ENCODE peak calls at places on chromosomes 11 and 22, in eight cellular contexts. One of them, this sample, is unnamed.
A peak's percentile ranks its signal among the peaks of the same experiment; 100 is the strongest.

GRCh38 chr11:114762437-114762836 is 84.1 kb downstream of the NXPE2 start:
- DNase-seq in Panc1: no peak
- DNase-seq in kidney: peak; percentile 76
- DNase-seq in spleen: no peak
- DNase-seq in adrenal gland: peak; percentile 69
- DNase-seq in heart right ventricle: peak; percentile 61
- DNase-seq in left ventricle myocardium inferior: peak; percentile 60
- DNase-seq in right cardiac atrium: peak; percentile 86
- DNase-seq in this sample: no peak

GRCh38 chr22:37154925-37155712 is 5.4 kb upstream of the IL2RB start:
- DNase-seq in Panc1: no peak
- DNase-seq in kidney: peak; percentile 37
- DNase-seq in spleen: no peak
- DNase-seq in adrenal gland: no peak
- DNase-seq in heart right ventricle: no peak
- DNase-seq in left ventricle myocardium inferior: no peak
- DNase-seq in right cardiac atrium: no peak
- DNase-seq in this sample: no peak

GRCh38 chr22:40463017-40463631 is 92.7 kb downstream of the SGSM3 start:
- DNase-seq in Panc1: no peak
- DNase-seq in kidney: no peak
- DNase-seq in spleen: peak; percentile 84
- DNase-seq in adrenal gland: no peak
- DNase-seq in heart right ventricle: no peak
- DNase-seq in left ventricle myocardium inferior: no peak
- DNase-seq in right cardiac atrium: no peak
- DNase-seq in this sample: peak; percentile 2

GRCh38 chr22:35838849-35839646 is 121.4 kb downstream of the APOL5 start:
- DNase-seq in Panc1: no peak
- DNase-seq in kidney: no peak
- DNase-seq in spleen: no peak
- DNase-seq in adrenal gland: peak; percentile 50
- DNase-seq in heart right ventricle: peak; percentile 27
- DNase-seq in left ventricle myocardium inferior: no peak
- DNase-seq in right cardiac atrium: no peak
- DNase-seq in this sample: no peak

GRCh38 chr11:63961608-63962412 is 12.6 kb upstream of the COX8A start:
- DNase-seq in Panc1: no peak
- DNase-seq in kidney: no peak
- DNase-seq in spleen: no peak
- DNase-seq in adrenal gland: no peak
- DNase-seq in heart right ventricle: no peak
- DNase-seq in left ventricle myocardium inferior: peak; percentile 26
- DNase-seq in right cardiac atrium: peak; percentile 42
- DNase-seq in this sample: no peak

GRCh38 chr22:36237462-36238347 is 1.6 kb downstream of the APOL2 start:
- DNase-seq in Panc1: no peak
- DNase-seq in kidney: no peak
- DNase-seq in spleen: no peak
- DNase-seq in adrenal gland: no peak
- DNase-seq in heart right ventricle: no peak
- DNase-seq in left ventricle myocardium inferior: no peak
- DNase-seq in right cardiac atrium: no peak
- DNase-seq in this sample: no peak

GRCh38 chr11:44607987-44608386 is 42.5 kb downstream of the CD82 start:
- DNase-seq in Panc1: no peak
- DNase-seq in kidney: no peak
- DNase-seq in spleen: no peak
- DNase-seq in adrenal gland: no peak
- DNase-seq in heart right ventricle: no peak
- DNase-seq in left ventricle myocardium inferior: no peak
- DNase-seq in right cardiac atrium: peak; percentile 28
- DNase-seq in this sample: no peak

GRCh38 chr11:5291207-5291838 is 10.4 kb downstream of the OR51B4 start:
- DNase-seq in Panc1: peak; percentile 38
- DNase-seq in kidney: no peak
- DNase-seq in spleen: no peak
- DNase-seq in adrenal gland: peak; percentile 13
- DNase-seq in heart right ventricle: no peak
- DNase-seq in left ventricle myocardium inferior: no peak
- DNase-seq in right cardiac atrium: no peak
- DNase-seq in this sample: no peak

GRCh38 chr11:65634905-65635731 is 2.8 kb upstream of the SIPA1 start:
- DNase-seq in Panc1: no peak
- DNase-seq in kidney: no peak
- DNase-seq in spleen: peak; percentile 75
- DNase-seq in adrenal gland: no peak
- DNase-seq in heart right ventricle: no peak
- DNase-seq in left ventricle myocardium inferior: no peak
- DNase-seq in right cardiac atrium: no peak
- DNase-seq in this sample: no peak

GRCh38 chr11:65634140-65634436 is 3.8 kb upstream of the SIPA1 start:
- DNase-seq in Panc1: no peak
- DNase-seq in kidney: no peak
- DNase-seq in spleen: peak; percentile 78
- DNase-seq in adrenal gland: no peak
- DNase-seq in heart right ventricle: no peak
- DNase-seq in left ventricle myocardium inferior: no peak
- DNase-seq in right cardiac atrium: no peak
- DNase-seq in this sample: no peak

GRCh38 chr11:65636108-65636809 is 1.6 kb upstream of the SIPA1 start:
- DNase-seq in Panc1: no peak
- DNase-seq in kidney: peak; percentile 76
- DNase-seq in spleen: peak; percentile 79
- DNase-seq in adrenal gland: no peak
- DNase-seq in heart right ventricle: no peak
- DNase-seq in left ventricle myocardium inferior: no peak
- DNase-seq in right cardiac atrium: no peak
- DNase-seq in this sample: no peak

GRCh38 chr11:65633390-65634139 is 4.3 kb upstream of the SIPA1 start:
- DNase-seq in Panc1: no peak
- DNase-seq in kidney: no peak
- DNase-seq in spleen: peak; percentile 75
- DNase-seq in adrenal gland: no peak
- DNase-seq in heart right ventricle: no peak
- DNase-seq in left ventricle myocardium inferior: no peak
- DNase-seq in right cardiac atrium: no peak
- DNase-seq in this sample: peak; percentile 36

DNA sequence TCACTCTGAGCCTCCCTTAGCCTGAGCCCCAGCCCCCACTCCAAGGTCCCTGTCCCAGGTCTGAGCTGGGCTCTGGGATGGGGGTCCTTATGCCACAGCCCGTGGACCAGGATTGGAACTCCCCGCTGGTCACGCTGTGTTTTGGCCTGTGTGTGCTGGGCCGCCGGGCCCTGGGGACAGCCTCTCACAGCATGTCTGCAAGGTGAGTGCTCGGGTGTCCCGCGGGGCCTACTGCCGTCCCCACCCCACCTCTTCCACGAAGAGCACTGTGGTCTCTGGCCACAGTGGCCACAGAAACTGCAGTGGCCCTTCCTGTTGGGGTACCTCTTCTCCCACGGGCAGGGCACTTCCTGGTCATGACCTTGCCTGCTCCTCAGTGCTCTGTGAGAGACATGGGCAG is 3.5 kb upstream of the SIPA1 start:
- DNase-seq in Panc1: no peak
- DNase-seq in kidney: no peak
- DNase-seq in spleen: peak; percentile 70
- DNase-seq in adrenal gland: no peak
- DNase-seq in heart right ventricle: no peak
- DNase-seq in left ventricle myocardium inferior: no peak
- DNase-seq in right cardiac atrium: no peak
- DNase-seq in this sample: no peak
- H3K4me1 ChIP-seq in Panc1: peaks cover 16% of the 10 kb centered on the region
- H3K4me1 ChIP-seq in kidney: no peaks in the 10 kb centered on the region
- H3K4me1 ChIP-seq in spleen: peaks cover 72% of the 10 kb centered on the region
- H3K4me1 ChIP-seq in adrenal gland: peaks cover 23% of the 10 kb centered on the region
- H3K4me1 ChIP-seq in heart right ventricle: peaks cover 19% of the 10 kb centered on the region
- H3K4me1 ChIP-seq in left ventricle myocardium inferior: peaks cover 45% of the 10 kb centered on the region
- H3K4me1 ChIP-seq in right cardiac atrium: no peaks in the 10 kb centered on the region
- H3K4me1 ChIP-seq in this sample: peaks cover 33% of the 10 kb centered on the region

DNA sequence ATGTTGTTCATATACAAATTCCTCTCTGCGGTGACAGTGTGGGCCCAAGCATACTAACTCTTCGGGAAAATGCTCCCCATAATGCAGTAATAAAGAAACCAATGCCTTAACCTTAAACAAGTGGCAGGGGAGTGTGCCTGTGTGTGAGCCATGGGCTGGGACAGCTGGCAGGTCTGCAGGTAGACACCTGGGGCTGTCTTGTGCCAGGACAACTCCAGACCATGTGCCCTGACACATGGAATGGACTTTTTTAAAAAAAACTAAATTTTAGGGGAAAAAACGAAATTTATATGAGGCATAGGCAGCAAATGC is 70.9 kb downstream of the ETS1 start:
- DNase-seq in Panc1: no peak
- DNase-seq in kidney: no peak
- DNase-seq in spleen: no peak
- DNase-seq in adrenal gland: no peak
- DNase-seq in heart right ventricle: no peak
- DNase-seq in left ventricle myocardium inferior: no peak
- DNase-seq in right cardiac atrium: no peak
- DNase-seq in this sample: no peak
- H3K4me1 ChIP-seq in Panc1: peaks cover 82% of the 10 kb centered on the region
- H3K4me1 ChIP-seq in kidney: peaks cover 31% of the 10 kb centered on the region
- H3K4me1 ChIP-seq in spleen: peaks cover 79% of the 10 kb centered on the region
- H3K4me1 ChIP-seq in adrenal gland: peaks cover 15% of the 10 kb centered on the region
- H3K4me1 ChIP-seq in heart right ventricle: peaks cover 67% of the 10 kb centered on the region
- H3K4me1 ChIP-seq in left ventricle myocardium inferior: peaks cover 99% of the 10 kb centered on the region
- H3K4me1 ChIP-seq in right cardiac atrium: peaks cover under 1% of the 10 kb centered on the region
- H3K4me1 ChIP-seq in this sample: peaks cover 38% of the 10 kb centered on the region

DNA sequence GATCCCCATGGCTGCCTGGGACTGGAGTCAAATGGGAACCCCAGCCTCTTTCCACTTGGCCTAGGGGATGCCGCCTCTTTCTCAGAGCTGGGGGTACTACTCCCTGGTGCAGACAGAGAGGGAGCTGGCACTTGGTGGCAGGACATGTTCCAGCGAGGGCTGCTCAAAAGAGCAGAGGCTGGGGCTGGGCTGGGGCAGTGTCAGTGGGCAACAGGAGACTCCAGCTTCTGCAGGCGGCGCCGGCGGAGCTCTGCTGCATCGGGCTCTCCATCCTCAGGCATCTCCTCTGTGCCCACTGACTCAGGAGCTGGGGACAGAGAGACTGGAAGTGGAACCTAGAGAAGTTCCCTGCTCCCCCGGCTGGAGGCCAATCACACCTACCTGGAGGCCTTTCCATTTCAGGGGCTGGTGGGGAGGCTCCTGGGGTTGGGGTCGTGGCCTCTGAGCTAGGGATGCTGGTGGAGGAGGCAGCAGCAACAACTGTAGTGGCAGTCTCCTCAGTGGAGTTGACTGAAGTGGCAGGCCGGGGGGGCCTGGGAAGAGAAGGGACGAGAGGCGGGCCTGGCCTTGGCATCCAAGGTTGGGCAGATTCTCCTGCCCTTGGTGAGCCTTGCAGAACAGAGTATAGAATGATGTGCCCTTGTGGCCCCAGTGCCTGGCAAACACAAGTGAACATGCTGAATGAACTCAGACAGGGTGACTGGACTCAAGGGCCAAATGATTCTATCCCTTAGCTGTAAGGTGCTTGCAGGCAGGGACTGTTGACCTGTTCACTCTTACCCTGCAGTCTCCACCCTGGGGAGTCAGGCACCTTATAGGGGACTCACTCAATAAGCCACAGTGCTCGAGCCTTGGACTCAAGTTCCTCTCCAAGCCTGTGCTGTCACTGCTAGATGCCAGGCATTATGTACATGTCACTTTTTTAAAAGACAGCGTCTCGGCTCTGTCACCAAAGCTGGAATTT is 5.9 kb downstream of the SYVN1 start:
- DNase-seq in Panc1: no peak
- DNase-seq in kidney: no peak
- DNase-seq in spleen: peak; percentile 67
- DNase-seq in adrenal gland: peak; percentile 57
- DNase-seq in heart right ventricle: no peak
- DNase-seq in left ventricle myocardium inferior: no peak
- DNase-seq in right cardiac atrium: peak; percentile 47
- DNase-seq in this sample: no peak
- H3K4me1 ChIP-seq in Panc1: peaks cover 8% of the 10 kb centered on the region
- H3K4me1 ChIP-seq in kidney: peaks cover 10% of the 10 kb centered on the region
- H3K4me1 ChIP-seq in spleen: peaks cover 54% of the 10 kb centered on the region
- H3K4me1 ChIP-seq in adrenal gland: peaks cover 10% of the 10 kb centered on the region
- H3K4me1 ChIP-seq in heart right ventricle: peaks cover 13% of the 10 kb centered on the region
- H3K4me1 ChIP-seq in left ventricle myocardium inferior: peaks cover 15% of the 10 kb centered on the region
- H3K4me1 ChIP-seq in right cardiac atrium: peaks cover 3% of the 10 kb centered on the region
- H3K4me1 ChIP-seq in this sample: peaks cover 12% of the 10 kb centered on the region

GRCh38 chr22:24827305-24827704 is 21.3 kb downstream of the SGSM1 start:
- DNase-seq in Panc1: no peak
- DNase-seq in kidney: no peak
- DNase-seq in spleen: peak; percentile 65
- DNase-seq in adrenal gland: no peak
- DNase-seq in heart right ventricle: no peak
- DNase-seq in left ventricle myocardium inferior: no peak
- DNase-seq in right cardiac atrium: no peak
- DNase-seq in this sample: no peak

GRCh38 chr22:24824250-24824649 is 18.2 kb downstream of the SGSM1 start:
- DNase-seq in Panc1: no peak
- DNase-seq in kidney: no peak
- DNase-seq in spleen: no peak
- DNase-seq in adrenal gland: no peak
- DNase-seq in heart right ventricle: no peak
- DNase-seq in left ventricle myocardium inferior: no peak
- DNase-seq in right cardiac atrium: no peak
- DNase-seq in this sample: no peak

GRCh38 chr22:24824915-24825314 is 18.9 kb downstream of the SGSM1 start:
- DNase-seq in Panc1: no peak
- DNase-seq in kidney: no peak
- DNase-seq in spleen: no peak
- DNase-seq in adrenal gland: no peak
- DNase-seq in heart right ventricle: no peak
- DNase-seq in left ventricle myocardium inferior: no peak
- DNase-seq in right cardiac atrium: no peak
- DNase-seq in this sample: no peak

GRCh38 chr22:24823787-24824186 is 17.8 kb downstream of the SGSM1 start:
- DNase-seq in Panc1: no peak
- DNase-seq in kidney: no peak
- DNase-seq in spleen: no peak
- DNase-seq in adrenal gland: no peak
- DNase-seq in heart right ventricle: no peak
- DNase-seq in left ventricle myocardium inferior: no peak
- DNase-seq in right cardiac atrium: no peak
- DNase-seq in this sample: no peak

GRCh38 chr22:24826710-24827285 is 20.8 kb downstream of the SGSM1 start:
- DNase-seq in Panc1: no peak
- DNase-seq in kidney: no peak
- DNase-seq in spleen: no peak
- DNase-seq in adrenal gland: no peak
- DNase-seq in heart right ventricle: no peak
- DNase-seq in left ventricle myocardium inferior: no peak
- DNase-seq in right cardiac atrium: no peak
- DNase-seq in this sample: no peak
- H3K4me1 ChIP-seq in Panc1: no peaks in the 10 kb centered on the region
- H3K4me1 ChIP-seq in kidney: no peaks in the 10 kb centered on the region
- H3K4me1 ChIP-seq in spleen: no peaks in the 10 kb centered on the region
- H3K4me1 ChIP-seq in adrenal gland: no peaks in the 10 kb centered on the region
- H3K4me1 ChIP-seq in heart right ventricle: no peaks in the 10 kb centered on the region
- H3K4me1 ChIP-seq in left ventricle myocardium inferior: peaks cover 23% of the 10 kb centered on the region
- H3K4me1 ChIP-seq in right cardiac atrium: no peaks in the 10 kb centered on the region
- H3K4me1 ChIP-seq in this sample: no peaks in the 10 kb centered on the region

DNA sequence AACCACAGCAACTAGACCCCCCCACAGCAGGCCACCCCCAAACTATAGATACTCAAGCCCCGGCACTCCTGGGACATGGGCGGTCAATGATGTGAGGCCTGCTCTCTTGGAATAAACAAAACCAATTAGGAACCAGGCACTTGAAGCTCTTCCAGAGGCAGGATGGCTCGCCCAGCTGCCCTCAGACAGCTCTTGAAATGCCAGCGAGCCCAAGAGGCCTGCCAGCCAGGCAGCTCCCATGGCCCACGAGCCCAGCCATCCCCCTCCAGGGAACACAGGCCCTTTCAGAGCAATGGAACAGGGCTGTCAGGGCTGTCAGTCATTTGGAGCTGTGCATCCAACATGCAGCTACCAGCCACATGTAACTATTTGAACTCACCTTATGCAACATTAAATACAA is 34.0 kb upstream of the TFIP11 start:
- DNase-seq in Panc1: no peak
- DNase-seq in kidney: no peak
- DNase-seq in spleen: no peak
- DNase-seq in adrenal gland: no peak
- DNase-seq in heart right ventricle: peak; percentile 65
- DNase-seq in left ventricle myocardium inferior: peak; percentile 71
- DNase-seq in right cardiac atrium: peak; percentile 77
- DNase-seq in this sample: no peak
- H3K4me1 ChIP-seq in Panc1: no peaks in the 10 kb centered on the region
- H3K4me1 ChIP-seq in kidney: peaks cover 4% of the 10 kb centered on the region
- H3K4me1 ChIP-seq in spleen: peaks cover 75% of the 10 kb centered on the region
- H3K4me1 ChIP-seq in adrenal gland: peaks cover 30% of the 10 kb centered on the region
- H3K4me1 ChIP-seq in heart right ventricle: peaks cover 50% of the 10 kb centered on the region
- H3K4me1 ChIP-seq in left ventricle myocardium inferior: peaks cover 84% of the 10 kb centered on the region
- H3K4me1 ChIP-seq in right cardiac atrium: peaks cover 4% of the 10 kb centered on the region
- H3K4me1 ChIP-seq in this sample: peaks cover 19% of the 10 kb centered on the region